ENCODE peak calls at places on chromosomes 12 and 14, in four cellular contexts. One of them, this sample, is unnamed.

GRCh38 chr12:101794574-101794973 is 36.2 kb downstream of the GNPTAB start:
- DNase-seq in AG04450: no peak
- DNase-seq in dorsolateral prefrontal cortex: no peak
- DNase-seq in astrocyte of the spinal cord: no peak
- DNase-seq in this sample: no peak

GRCh38 chr14:64708148-64709004 is 4.2 kb downstream of the PLEKHG3 start:
- DNase-seq in AG04450: no peak
- DNase-seq in astrocyte of the spinal cord: no peak
- DNase-seq in dorsolateral prefrontal cortex: peak
- DNase-seq in this sample: no peak

GRCh38 chr12:94622475-94622874 is 27.9 kb downstream of the TMCC3 start:
- DNase-seq in AG04450: no peak
- DNase-seq in astrocyte of the spinal cord: peak
- DNase-seq in dorsolateral prefrontal cortex: no peak
- DNase-seq in this sample: no peak

GRCh38 chr14:102484316-102484715 is 25.3 kb downstream of the ANKRD9 start:
- DNase-seq in AG04450: no peak
- DNase-seq in astrocyte of the spinal cord: no peak
- DNase-seq in dorsolateral prefrontal cortex: no peak
- DNase-seq in this sample: no peak

GRCh38 chr12:617304-617915 is 45.8 kb downstream of the NINJ2 start:
- DNase-seq in AG04450: no peak
- DNase-seq in dorsolateral prefrontal cortex: no peak
- DNase-seq in astrocyte of the spinal cord: peak
- DNase-seq in this sample: peak

GRCh38 chr14:32208490-32208889 is 5.4 kb upstream of the RNU6-8 start:
- DNase-seq in dorsolateral prefrontal cortex: no peak
- DNase-seq in AG04450: no peak
- DNase-seq in astrocyte of the spinal cord: no peak
- DNase-seq in this sample: no peak

GRCh38 chr12:108807996-108808725 is 49.2 kb downstream of the SSH1 start:
- DNase-seq in astrocyte of the spinal cord: no peak
- DNase-seq in AG04450: no peak
- DNase-seq in dorsolateral prefrontal cortex: no peak
- DNase-seq in this sample: no peak

GRCh38 chr14:76413962-76414665 is 38.2 kb downstream of the ESRRB start:
- DNase-seq in astrocyte of the spinal cord: no peak
- DNase-seq in AG04450: no peak
- DNase-seq in dorsolateral prefrontal cortex: no peak
- DNase-seq in this sample: no peak

GRCh38 chr14:86055512-86055911 is 525.6 kb downstream of the FLRT2 start:
- DNase-seq in astrocyte of the spinal cord: peak
- DNase-seq in AG04450: no peak
- DNase-seq in dorsolateral prefrontal cortex: no peak
- DNase-seq in this sample: no peak

GRCh38 chr14:65476290-65476941 is 63.9 kb downstream of the FUT8 start:
- DNase-seq in astrocyte of the spinal cord: no peak
- DNase-seq in dorsolateral prefrontal cortex: no peak
- DNase-seq in AG04450: no peak
- DNase-seq in this sample: no peak

GRCh38 chr14:97544581-97544980 is 747.4 kb downstream of the VRK1 start:
- DNase-seq in astrocyte of the spinal cord: no peak
- DNase-seq in dorsolateral prefrontal cortex: no peak
- DNase-seq in AG04450: no peak
- DNase-seq in this sample: no peak

GRCh38 chr14:32102968-32103367 is 25.9 kb downstream of the ARHGAP5 start:
- DNase-seq in astrocyte of the spinal cord: no peak
- DNase-seq in dorsolateral prefrontal cortex: no peak
- DNase-seq in AG04450: no peak
- DNase-seq in this sample: no peak

GRCh38 chr14:67263499-67264149 is 22.4 kb downstream of the PALS1 start:
- DNase-seq in dorsolateral prefrontal cortex: no peak
- DNase-seq in astrocyte of the spinal cord: peak
- DNase-seq in AG04450: peak
- DNase-seq in this sample: peak

GRCh38 chr12:89862511-89863331 is 154.1 kb upstream of the ATP2B1 start:
- DNase-seq in AG04450: no peak
- DNase-seq in astrocyte of the spinal cord: no peak
- DNase-seq in dorsolateral prefrontal cortex: no peak
- DNase-seq in this sample: no peak

GRCh38 chr14:35438910-35439713 is 34.6 kb upstream of the NFKBIA start:
- DNase-seq in astrocyte of the spinal cord: no peak
- DNase-seq in dorsolateral prefrontal cortex: no peak
- DNase-seq in AG04450: no peak
- DNase-seq in this sample: no peak

GRCh38 chr12:95615735-95616134 is 64.5 kb upstream of the USP44 start:
- DNase-seq in AG04450: no peak
- DNase-seq in astrocyte of the spinal cord: no peak
- DNase-seq in dorsolateral prefrontal cortex: no peak
- DNase-seq in this sample: no peak

GRCh38 chr12:94150483-94151225 is 2.3 kb downstream of the PLXNC1 start:
- DNase-seq in astrocyte of the spinal cord: no peak
- DNase-seq in AG04450: no peak
- DNase-seq in dorsolateral prefrontal cortex: peak
- DNase-seq in this sample: no peak

GRCh38 chr14:22140623-22141022 is 448.4 kb downstream of the DAD1 start:
- DNase-seq in astrocyte of the spinal cord: no peak
- DNase-seq in AG04450: no peak
- DNase-seq in dorsolateral prefrontal cortex: no peak
- DNase-seq in this sample: no peak

GRCh38 chr12:48681416-48681737 is 661 bp downstream of the KANSL2 start:
- DNase-seq in dorsolateral prefrontal cortex: no peak
- DNase-seq in astrocyte of the spinal cord: peak
- DNase-seq in AG04450: no peak
- DNase-seq in this sample: no peak

GRCh38 chr12:58242803-58243628 is 301.6 kb downstream of the ATP23 start:
- DNase-seq in astrocyte of the spinal cord: no peak
- DNase-seq in AG04450: peak
- DNase-seq in dorsolateral prefrontal cortex: no peak
- DNase-seq in this sample: no peak

GRCh38 chr12:125287155-125287847 is 222.1 kb downstream of the AACS start:
- DNase-seq in dorsolateral prefrontal cortex: no peak
- DNase-seq in astrocyte of the spinal cord: no peak
- DNase-seq in AG04450: no peak
- DNase-seq in this sample: no peak

GRCh38 chr14:65412881-65413738 is 580 bp downstream of the FUT8 start:
- DNase-seq in AG04450: peak
- DNase-seq in dorsolateral prefrontal cortex: no peak
- DNase-seq in astrocyte of the spinal cord: peak
- DNase-seq in this sample: no peak

GRCh38 chr12:67018105-67018504 is 251.1 kb upstream of the CAND1 start:
- DNase-seq in astrocyte of the spinal cord: no peak
- DNase-seq in dorsolateral prefrontal cortex: no peak
- DNase-seq in AG04450: no peak
- DNase-seq in this sample: no peak

GRCh38 chr12:120820885-120821510 is 83.2 kb downstream of the SPPL3 start:
- DNase-seq in astrocyte of the spinal cord: no peak
- DNase-seq in dorsolateral prefrontal cortex: no peak
- DNase-seq in AG04450: no peak
- DNase-seq in this sample: no peak

GRCh38 chr12:113918306-113918705 is 47.8 kb downstream of the RBM19 start:
- DNase-seq in AG04450: no peak
- DNase-seq in dorsolateral prefrontal cortex: no peak
- DNase-seq in astrocyte of the spinal cord: no peak
- DNase-seq in this sample: no peak

GRCh38 chr12:83473408-83474095 is 786.8 kb downstream of the TMTC2 start:
- DNase-seq in dorsolateral prefrontal cortex: no peak
- DNase-seq in astrocyte of the spinal cord: no peak
- DNase-seq in AG04450: no peak
- DNase-seq in this sample: no peak

GRCh38 chr14:61190341-61190740 is 90.8 kb downstream of the TMEM30B start:
- DNase-seq in astrocyte of the spinal cord: no peak
- DNase-seq in dorsolateral prefrontal cortex: no peak
- DNase-seq in AG04450: no peak
- DNase-seq in this sample: no peak

GRCh38 chr12:15206338-15206737 is 14.9 kb downstream of the RERG start:
- DNase-seq in AG04450: no peak
- DNase-seq in dorsolateral prefrontal cortex: no peak
- DNase-seq in astrocyte of the spinal cord: no peak
- DNase-seq in this sample: no peak

GRCh38 chr14:85562630-85563029 is 32.7 kb downstream of the FLRT2 start:
- DNase-seq in AG04450: no peak
- DNase-seq in astrocyte of the spinal cord: no peak
- DNase-seq in dorsolateral prefrontal cortex: no peak
- DNase-seq in this sample: no peak

GRCh38 chr12:1421091-1421902 is 173.1 kb downstream of the FBXL14 start:
- DNase-seq in astrocyte of the spinal cord: no peak
- DNase-seq in AG04450: no peak
- DNase-seq in dorsolateral prefrontal cortex: no peak
- DNase-seq in this sample: no peak

GRCh38 chr12:121903202-121903601 is 14.6 kb downstream of the PSMD9 start:
- DNase-seq in astrocyte of the spinal cord: no peak
- DNase-seq in dorsolateral prefrontal cortex: no peak
- DNase-seq in AG04450: no peak
- DNase-seq in this sample: no peak

GRCh38 chr12:106345739-106346138 is 11.8 kb upstream of the POLR3B start:
- DNase-seq in astrocyte of the spinal cord: peak
- DNase-seq in dorsolateral prefrontal cortex: no peak
- DNase-seq in AG04450: no peak
- DNase-seq in this sample: peak

GRCh38 chr12:110737532-110737931 is 5.2 kb downstream of the PPP1CC start:
- DNase-seq in astrocyte of the spinal cord: no peak
- DNase-seq in AG04450: no peak
- DNase-seq in dorsolateral prefrontal cortex: no peak
- DNase-seq in this sample: no peak

GRCh38 chr12:110741371-110741770 is 1.3 kb downstream of the PPP1CC start:
- DNase-seq in dorsolateral prefrontal cortex: no peak
- DNase-seq in AG04450: no peak
- DNase-seq in astrocyte of the spinal cord: no peak
- DNase-seq in this sample: no peak

GRCh38 chr12:110741795-110742717 is 635 bp downstream of the PPP1CC start:
- DNase-seq in dorsolateral prefrontal cortex: no peak
- DNase-seq in astrocyte of the spinal cord: peak
- DNase-seq in AG04450: no peak
- DNase-seq in this sample: no peak

GRCh38 chr12:110739488-110739887 is 3.2 kb downstream of the PPP1CC start:
- DNase-seq in dorsolateral prefrontal cortex: no peak
- DNase-seq in astrocyte of the spinal cord: no peak
- DNase-seq in AG04450: no peak
- DNase-seq in this sample: no peak

DNA sequence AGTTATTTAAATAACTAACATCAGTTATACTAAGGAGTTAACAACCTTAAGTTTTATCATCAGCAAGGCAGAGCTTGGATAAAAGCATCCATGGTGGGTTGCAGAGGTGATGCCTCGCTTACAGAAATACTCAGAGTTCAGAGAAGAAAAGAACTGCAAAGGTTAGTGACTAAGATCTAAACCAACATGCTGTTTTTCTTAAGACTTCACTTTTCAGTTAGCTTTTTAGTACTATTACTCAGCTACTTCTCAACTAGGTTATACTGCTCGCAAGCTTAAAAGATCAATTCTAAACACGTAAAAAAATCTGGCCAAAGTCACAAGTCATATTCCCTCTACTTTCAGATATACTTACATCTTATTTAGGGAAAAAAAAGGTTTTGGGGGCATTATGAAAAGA is 2.8 kb downstream of the PPP1CC start:
- DNase-seq in AG04450: no peak
- DNase-seq in astrocyte of the spinal cord: no peak
- DNase-seq in dorsolateral prefrontal cortex: no peak
- DNase-seq in this sample: no peak
- H3K4me3 ChIP-seq in AG04450: peak
- H3K4me3 ChIP-seq in astrocyte of the spinal cord: no peak
- H3K4me3 ChIP-seq in dorsolateral prefrontal cortex: peak
- H3K4me3 ChIP-seq in this sample: peak

GRCh38 chr12:6915789-6916285 is 1.5 kb downstream of the ENO2 start:
- DNase-seq in dorsolateral prefrontal cortex: no peak
- DNase-seq in astrocyte of the spinal cord: no peak
- DNase-seq in AG04450: no peak
- DNase-seq in this sample: no peak
- H3K4me3 ChIP-seq in dorsolateral prefrontal cortex: peak
- H3K4me3 ChIP-seq in astrocyte of the spinal cord: peak
- H3K4me3 ChIP-seq in AG04450: no peak
- H3K4me3 ChIP-seq in this sample: peak

GRCh38 chr12:53161119-53161911 is 19.2 kb upstream of the ZNF740 start:
- DNase-seq in dorsolateral prefrontal cortex: no peak
- DNase-seq in astrocyte of the spinal cord: no peak
- DNase-seq in AG04450: no peak
- DNase-seq in this sample: no peak

GRCh38 chr12:53160000-53160399 is 20.5 kb upstream of the ZNF740 start:
- DNase-seq in AG04450: no peak
- DNase-seq in astrocyte of the spinal cord: no peak
- DNase-seq in dorsolateral prefrontal cortex: no peak
- DNase-seq in this sample: no peak

GRCh38 chr12:53160673-53161072 is 19.8 kb upstream of the ZNF740 start:
- DNase-seq in astrocyte of the spinal cord: no peak
- DNase-seq in dorsolateral prefrontal cortex: no peak
- DNase-seq in AG04450: no peak
- DNase-seq in this sample: no peak

DNA sequence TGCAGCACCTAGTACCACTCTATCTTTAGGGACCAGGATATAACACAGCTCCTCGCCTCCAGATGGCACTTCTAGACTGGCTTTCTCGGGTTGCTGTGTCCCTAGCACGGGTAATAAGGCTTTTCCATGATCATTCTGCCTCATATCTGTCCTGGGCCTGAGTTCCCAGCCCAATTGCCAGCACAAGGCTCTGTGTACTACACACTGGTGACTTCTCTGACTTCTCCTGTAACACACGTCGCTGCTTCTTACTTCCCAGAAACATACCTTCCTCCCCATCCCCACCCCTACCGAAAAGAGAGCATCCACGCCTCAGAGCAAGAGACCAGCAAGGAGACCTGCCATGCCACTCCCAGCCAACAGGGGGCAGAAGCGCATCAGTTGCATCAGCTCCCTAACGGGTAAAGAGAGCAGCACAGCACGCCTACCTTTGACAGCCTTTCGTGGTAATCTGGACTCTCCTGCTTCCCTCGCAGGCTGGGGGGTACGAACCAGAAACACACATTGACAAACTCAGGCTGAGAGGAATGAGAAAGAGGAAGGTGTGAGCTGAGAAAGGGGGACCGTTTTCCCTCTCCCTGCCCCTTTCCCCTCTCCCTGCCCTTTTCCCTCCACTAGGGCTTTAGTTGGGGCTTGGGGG is 21.2 kb upstream of the ZNF740 start:
- DNase-seq in AG04450: peak
- DNase-seq in astrocyte of the spinal cord: peak
- DNase-seq in dorsolateral prefrontal cortex: peak
- DNase-seq in this sample: peak
- H3K4me3 ChIP-seq in AG04450: no peak
- H3K4me3 ChIP-seq in astrocyte of the spinal cord: no peak
- H3K4me3 ChIP-seq in dorsolateral prefrontal cortex: no peak
- H3K4me3 ChIP-seq in this sample: no peak

GRCh38 chr14:105421723-105422615 is 2.3 kb downstream of the MTA1 start:
- DNase-seq in astrocyte of the spinal cord: no peak
- DNase-seq in AG04450: no peak
- DNase-seq in dorsolateral prefrontal cortex: no peak
- DNase-seq in this sample: no peak
- H3K4me3 ChIP-seq in astrocyte of the spinal cord: no peak
- H3K4me3 ChIP-seq in AG04450: peak
- H3K4me3 ChIP-seq in dorsolateral prefrontal cortex: peak
- H3K4me3 ChIP-seq in this sample: peak

This sample was measured in skeletal muscle cell.